ENCODE peak calls at places on chromosomes 4 and X, in five cellular contexts. Z is H9, T is neural progenitor cell, G is GM23248, J is IMR-90. P is an unnamed sample.
A peak's percentile ranks its signal among the peaks of the same experiment; 100 is the strongest.

GRCh38 chr4:171017596-171017995 is 795.6 kb upstream of the GALNTL6 start:
- DNase-seq in T (no peak), Z (no peak), J (no peak), G (no peak), P (no peak)

GRCh38 chr4:177242651-177243296 is 66.9 kb upstream of the NEIL3 start:
- DNase-seq in Z (no peak), G (peak; percentile 23), J (peak; percentile 48), T (no peak), P (no peak)

GRCh38 chr4:103075894-103076776 is at the start of gene SLC9B2:
- DNase-seq in G (peak; percentile 86), J (peak; percentile 56), T (peak; percentile 76), Z (peak; percentile 70), P (peak; percentile 79)

GRCh38 chrX:133859336-133859735 is 126.1 kb downstream of the GPC3 start:
- DNase-seq in J (no peak), Z (no peak), G (no peak), T (no peak), P (no peak)

GRCh38 chr4:3241905-3242304 is 7.1 kb upstream of the MSANTD1 start:
- DNase-seq in T (no peak), G (peak; percentile 68), Z (no peak), J (peak; percentile 89), P (no peak)

GRCh38 chr4:184885602-184886001 is 59.8 kb upstream of the ACSL1 start:
- DNase-seq in T (no peak), J (no peak), Z (no peak), G (no peak), P (no peak)

GRCh38 chr4:184100297-184100885 is 117.3 kb downstream of the ENPP6 start:
- DNase-seq in J (peak; percentile 26), Z (peak; percentile 68), G (no peak), T (peak; percentile 67), P (peak; percentile 51)

GRCh38 chr4:87848622-87849351 is 16.0 kb downstream of the MEPE start:
- DNase-seq in Z (peak; percentile 44), T (peak; percentile 71), G (peak; percentile 84), J (peak; percentile 56), P (peak; percentile 46)

GRCh38 chr4:46432923-46433322 is 43.0 kb upstream of the GABRA2 start:
- DNase-seq in T (no peak), J (peak; percentile 85), Z (no peak), G (peak; percentile 28), P (no peak)

GRCh38 chr4:138494931-138495330 is 252.8 kb upstream of the SLC7A11 start:
- DNase-seq in J (peak; percentile 46), G (peak; percentile 65), Z (peak; percentile 61), T (peak; percentile 46), P (no peak)

GRCh38 chr4:153205028-153205648 is 895 bp downstream of the TRIM2 start:
- DNase-seq in Z (peak; percentile 45), J (no peak), T (peak; percentile 26), G (no peak), P (no peak)

GRCh38 chr4:81527709-81528108 is 56.0 kb upstream of the RASGEF1B start:
- DNase-seq in T (no peak), Z (no peak), J (no peak), G (no peak), P (peak; percentile 43)

GRCh38 chrX:114134465-114134864 is 449.4 kb upstream of the HTR2C start:
- DNase-seq in J (no peak), Z (no peak), G (peak; percentile 23), T (no peak), P (no peak)

GRCh38 chr4:169765845-169766244 is 8.1 kb upstream of the HPF1 start:
- DNase-seq in Z (no peak), G (no peak), T (no peak), J (no peak), P (no peak)

GRCh38 chr4:184705692-184706091 is 28.2 kb downstream of the CENPU start:
- DNase-seq in J (no peak), G (no peak), T (no peak), Z (no peak), P (no peak)

GRCh38 chr4:5448286-5448685 is 260.1 kb downstream of the EVC2 start:
- DNase-seq in G (no peak), Z (no peak), T (no peak), J (no peak), P (no peak)

GRCh38 chr4:101938836-101939235 is 148.3 kb downstream of the BANK1 start:
- DNase-seq in T (no peak), Z (no peak), J (no peak), G (no peak), P (no peak)

GRCh38 chr4:170716868-170717267 is 627.1 kb upstream of the AADAT start:
- DNase-seq in J (no peak), T (no peak), G (no peak), Z (no peak), P (no peak)

GRCh38 chrX:68695206-68695845 is 47.9 kb downstream of the STARD8 start:
- DNase-seq in G (peak; percentile 34), Z (no peak), J (no peak), T (no peak), P (no peak)

GRCh38 chrX:132227383-132228112 is 8.3 kb upstream of the RAP2C start:
- DNase-seq in J (peak; percentile 27), T (no peak), G (peak; percentile 49), Z (no peak), P (no peak)

GRCh38 chrX:71542411-71542810 is 9.5 kb downstream of the OGT start:
- DNase-seq in G (peak; percentile 67), Z (no peak), T (no peak), J (peak; percentile 77), P (no peak)

GRCh38 chr4:1578968-1579833 is 104.9 kb downstream of the FAM53A start:
- DNase-seq in T (peak; percentile 85), J (peak; percentile 28), G (peak; percentile 96), Z (peak; percentile 79), P (peak; percentile 56)

GRCh38 chr4:24321151-24321550 is 263.2 kb downstream of the DHX15 start:
- DNase-seq in G (peak; percentile 42), J (peak; percentile 65), T (no peak), Z (no peak), P (no peak)

GRCh38 chr4:699816-700580 is 5.6 kb upstream of the PCGF3 start:
- DNase-seq in T (no peak), J (no peak), Z (no peak), G (no peak), P (no peak)

GRCh38 chr4:8274066-8274652 is 4.6 kb downstream of the HTRA3 start:
- DNase-seq in G (no peak), Z (no peak), T (no peak), J (no peak), P (no peak)

GRCh38 chr4:8274772-8275241 is 5.3 kb downstream of the HTRA3 start:
- DNase-seq in J (peak; percentile 93), Z (no peak), T (peak; percentile 95), G (peak; percentile 99), P (no peak)

GRCh38 chr4:8276358-8277240 is 7.0 kb downstream of the HTRA3 start:
- DNase-seq in Z (no peak), J (peak; percentile 16), T (no peak), G (peak; percentile 74), P (no peak)

GRCh38 chr4:8277356-8278008 is 7.9 kb downstream of the HTRA3 start:
- DNase-seq in Z (no peak), G (no peak), J (no peak), T (no peak), P (no peak)

DNA sequence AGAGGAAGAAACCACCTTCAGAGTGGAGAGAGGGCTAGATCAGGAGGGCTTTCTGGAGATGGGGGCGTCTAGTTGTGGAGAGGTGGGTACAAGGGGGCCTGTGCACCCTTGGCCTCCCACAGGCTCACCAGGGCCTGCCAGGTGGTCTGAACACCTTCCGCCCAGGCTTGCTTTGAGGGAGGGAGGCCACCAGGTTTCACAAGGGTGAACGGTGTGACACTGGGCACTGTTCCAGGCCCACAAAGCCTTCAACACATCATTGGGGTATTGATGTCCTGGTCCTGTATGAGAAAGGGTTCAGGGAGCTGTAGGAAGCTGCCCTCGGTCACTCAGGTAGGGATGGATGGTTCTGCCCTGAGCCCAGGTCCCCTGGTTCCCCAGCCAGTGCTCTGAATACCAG is 6.0 kb downstream of the HTRA3 start:
- DNase-seq in Z (no peak), J (no peak), G (no peak), T (no peak), P (no peak)
- H4K20me1 ChIP-seq in Z (no peaks in the 10 kb centered on the region), J (peaks cover 7% of the 10 kb centered on the region), G (no peaks in the 10 kb centered on the region), T (no peaks in the 10 kb centered on the region), P (no peaks in the 10 kb centered on the region)

DNA sequence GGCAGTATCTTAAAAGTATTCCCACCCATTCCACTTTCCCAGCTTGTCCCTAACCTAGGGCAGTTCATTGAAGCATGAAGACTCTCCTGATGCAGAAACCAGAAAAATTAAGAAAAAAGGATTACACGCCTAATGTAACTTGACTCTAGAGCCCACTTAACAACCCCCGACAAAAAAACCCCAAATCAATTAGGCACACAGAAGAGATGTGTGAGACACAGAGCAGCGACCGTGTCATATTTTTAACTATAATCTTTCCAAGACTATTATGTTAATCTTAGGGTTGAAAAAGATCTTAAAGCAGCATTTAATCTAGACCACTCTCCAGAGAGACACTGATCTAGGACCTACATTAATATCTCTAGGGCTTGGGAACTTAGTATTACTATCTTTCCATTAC is 1.3 kb downstream of the YTHDC1 start:
- DNase-seq in T (peak; percentile 19), Z (no peak), G (peak; percentile 26), J (no peak), P (peak; percentile 12)
- H4K20me1 ChIP-seq in T (peaks cover 58% of the 10 kb centered on the region), Z (no peaks in the 10 kb centered on the region), G (peaks cover 26% of the 10 kb centered on the region), J (peaks cover 56% of the 10 kb centered on the region), P (peaks cover 44% of the 10 kb centered on the region)

GRCh38 chr4:121690001-121690400 is 6.8 kb downstream of the ANXA5 start:
- DNase-seq in T (no peak), Z (no peak), G (peak; percentile 74), J (peak; percentile 86), P (no peak)

GRCh38 chr4:121693450-121693849 is 3.3 kb downstream of the ANXA5 start:
- DNase-seq in G (no peak), J (peak; percentile 37), T (no peak), Z (no peak), P (no peak)

GRCh38 chr4:121696140-121696640 is 590 bp downstream of the ANXA5 start:
- DNase-seq in T (peak; percentile 44), G (peak; percentile 95), J (peak; percentile 85), Z (no peak), P (peak; percentile 39)

GRCh38 chr4:121688696-121689095 is 8.1 kb downstream of the ANXA5 start:
- DNase-seq in Z (no peak), G (no peak), J (no peak), T (no peak), P (no peak)

DNA sequence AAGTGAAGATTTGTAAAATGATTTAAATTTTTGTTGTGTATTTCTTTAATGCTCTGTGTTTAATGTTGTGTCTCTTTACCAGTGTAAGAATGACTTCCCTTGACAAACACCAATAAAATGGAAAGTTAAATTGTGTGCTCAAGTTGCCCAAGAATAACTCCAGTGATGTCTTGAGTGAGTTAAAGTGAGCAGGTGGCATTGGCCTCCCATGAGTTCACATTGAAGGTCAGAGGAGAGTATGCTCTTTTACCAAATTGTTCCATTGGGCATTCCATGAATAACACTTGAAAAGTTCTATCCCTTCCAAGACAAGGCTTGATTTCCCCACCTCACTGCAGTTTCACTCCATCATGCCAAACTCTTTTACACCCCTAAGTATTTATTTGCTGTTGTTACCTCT is 4.5 kb downstream of the ANXA5 start:
- DNase-seq in G (no peak), T (no peak), J (no peak), Z (no peak), P (no peak)
- H4K20me1 ChIP-seq in G (peaks cover 16% of the 10 kb centered on the region), T (peaks cover 10% of the 10 kb centered on the region), J (peaks cover 73% of the 10 kb centered on the region), Z (no peaks in the 10 kb centered on the region), P (no peaks in the 10 kb centered on the region)

DNA sequence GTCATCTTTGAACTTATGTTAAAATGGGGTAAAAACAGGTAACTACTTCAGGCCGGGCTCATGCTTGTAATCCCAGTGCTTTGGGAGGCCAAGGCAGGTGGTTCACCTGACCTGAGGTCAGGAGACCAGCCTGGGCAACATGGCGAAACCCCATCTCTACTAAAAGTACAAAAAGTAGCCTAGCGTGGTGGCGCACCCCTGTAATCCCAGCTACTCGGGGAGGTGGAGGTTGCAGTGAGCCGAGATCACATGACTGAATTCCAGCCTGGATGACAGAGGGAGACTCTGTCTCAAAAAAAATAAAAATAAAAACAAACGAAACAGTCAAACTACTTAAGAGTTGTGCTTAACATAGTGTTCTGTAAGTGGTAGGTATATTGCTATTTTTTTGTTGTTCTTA is 2.5 kb downstream of the DDX3X start:
- DNase-seq in T (no peak), G (no peak), Z (no peak), J (no peak), P (no peak)
- H4K20me1 ChIP-seq in T (peaks cover 70% of the 10 kb centered on the region), G (peaks cover 38% of the 10 kb centered on the region), Z (no peaks in the 10 kb centered on the region), J (peaks cover 74% of the 10 kb centered on the region), P (peaks cover 47% of the 10 kb centered on the region)

P was measured in OCI-LY7.